ENCODE peak calls at places on chromosomes 4 and X, in six cellular contexts. One of them, this sample, is unnamed.

GRCh38 chrX:69314436-69315348 is 149.4 kb upstream of the PJA1 start:
- DNase-seq in endothelial cell of umbilical vein: no peak
- DNase-seq in HepG2: no peak
- DNase-seq in A549: no peak
- DNase-seq in K562: no peak
- DNase-seq in GM12878: no peak
- DNase-seq in this sample: no peak

GRCh38 chr4:43379001-43379400 is 486.5 kb downstream of the GRXCR1 start:
- DNase-seq in endothelial cell of umbilical vein: no peak
- DNase-seq in HepG2: no peak
- DNase-seq in A549: no peak
- DNase-seq in K562: no peak
- DNase-seq in GM12878: no peak
- DNase-seq in this sample: no peak

GRCh38 chrX:9141496-9141895 is 107.6 kb upstream of the FAM9B start:
- DNase-seq in endothelial cell of umbilical vein: no peak
- DNase-seq in HepG2: no peak
- DNase-seq in A549: peak; percentile 52
- DNase-seq in K562: no peak
- DNase-seq in GM12878: no peak
- DNase-seq in this sample: no peak

GRCh38 chr4:25450491-25450901 is 73.4 kb downstream of the ANAPC4 start:
- DNase-seq in endothelial cell of umbilical vein: peak; percentile 76
- DNase-seq in HepG2: no peak
- DNase-seq in A549: no peak
- DNase-seq in K562: no peak
- DNase-seq in GM12878: no peak
- DNase-seq in this sample: no peak

GRCh38 chr4:8664976-8665375 is 72.4 kb downstream of the CPZ start:
- DNase-seq in endothelial cell of umbilical vein: no peak
- DNase-seq in HepG2: no peak
- DNase-seq in A549: no peak
- DNase-seq in K562: no peak
- DNase-seq in GM12878: no peak
- DNase-seq in this sample: no peak

GRCh38 chr4:128060130-128060619 is 937 bp upstream of the LARP1B start:
- DNase-seq in endothelial cell of umbilical vein: peak; percentile 39
- DNase-seq in HepG2: no peak
- DNase-seq in A549: no peak
- DNase-seq in K562: peak; percentile 22
- DNase-seq in GM12878: no peak
- DNase-seq in this sample: peak; percentile 18

GRCh38 chr4:69995526-69996016 is at the start of gene STATH:
- DNase-seq in endothelial cell of umbilical vein: no peak
- DNase-seq in HepG2: no peak
- DNase-seq in A549: no peak
- DNase-seq in K562: no peak
- DNase-seq in GM12878: no peak
- DNase-seq in this sample: peak; percentile 4

GRCh38 chr4:127782025-127782274 is 172 bp upstream of the HSPA4L start:
- DNase-seq in endothelial cell of umbilical vein: no peak
- DNase-seq in HepG2: no peak
- DNase-seq in A549: peak; percentile 85
- DNase-seq in K562: peak; percentile 93
- DNase-seq in GM12878: peak; percentile 44
- DNase-seq in this sample: no peak

GRCh38 chrX:8848921-8849320 is 47.7 kb upstream of the FAM9A start:
- DNase-seq in endothelial cell of umbilical vein: no peak
- DNase-seq in HepG2: no peak
- DNase-seq in A549: no peak
- DNase-seq in K562: no peak
- DNase-seq in GM12878: no peak
- DNase-seq in this sample: no peak

GRCh38 chrX:10741496-10742048 is 121.2 kb upstream of the MID1 start:
- DNase-seq in endothelial cell of umbilical vein: no peak
- DNase-seq in HepG2: no peak
- DNase-seq in A549: no peak
- DNase-seq in K562: no peak
- DNase-seq in GM12878: no peak
- DNase-seq in this sample: no peak

GRCh38 chr4:145231906-145232700 is 51.7 kb upstream of the OTUD4 start:
- DNase-seq in endothelial cell of umbilical vein: peak; percentile 59
- DNase-seq in HepG2: no peak
- DNase-seq in A549: no peak
- DNase-seq in K562: no peak
- DNase-seq in GM12878: no peak
- DNase-seq in this sample: no peak

GRCh38 chrX:152824841-152825374 is 5.6 kb downstream of the CETN2 start:
- DNase-seq in endothelial cell of umbilical vein: no peak
- DNase-seq in HepG2: no peak
- DNase-seq in A549: no peak
- DNase-seq in K562: no peak
- DNase-seq in GM12878: no peak
- DNase-seq in this sample: no peak

GRCh38 chr4:15400911-15401671 is 26.7 kb upstream of the C1QTNF7 start:
- DNase-seq in endothelial cell of umbilical vein: no peak
- DNase-seq in HepG2: no peak
- DNase-seq in A549: peak; percentile 4
- DNase-seq in K562: no peak
- DNase-seq in GM12878: no peak
- DNase-seq in this sample: peak; percentile 98

GRCh38 chr4:82284475-82284857 is 89.3 kb downstream of the HNRNPD start:
- DNase-seq in endothelial cell of umbilical vein: peak; percentile 3
- DNase-seq in HepG2: no peak
- DNase-seq in A549: no peak
- DNase-seq in K562: no peak
- DNase-seq in GM12878: no peak
- DNase-seq in this sample: no peak

GRCh38 chrX:58025979-58026378 is 115.7 kb upstream of the ZXDA start:
- DNase-seq in endothelial cell of umbilical vein: peak; percentile 19
- DNase-seq in HepG2: peak; percentile 17
- DNase-seq in A549: peak; percentile 44
- DNase-seq in K562: peak; percentile 5
- DNase-seq in GM12878: no peak
- DNase-seq in this sample: peak; percentile 53

GRCh38 chr4:7335363-7336066 is 99.2 kb downstream of the PSAPL1 start:
- DNase-seq in endothelial cell of umbilical vein: peak; percentile 27
- DNase-seq in HepG2: peak; percentile 36
- DNase-seq in A549: peak; percentile 58
- DNase-seq in K562: peak; percentile 72
- DNase-seq in GM12878: peak; percentile 1
- DNase-seq in this sample: peak; percentile 71

GRCh38 chr4:10082459-10083272 is 33.9 kb downstream of the WDR1 start:
- DNase-seq in endothelial cell of umbilical vein: no peak
- DNase-seq in HepG2: no peak
- DNase-seq in A549: no peak
- DNase-seq in K562: no peak
- DNase-seq in GM12878: no peak
- DNase-seq in this sample: no peak

GRCh38 chrX:320126-320783 is 1.7 kb upstream of the GTPBP6 start:
- DNase-seq in endothelial cell of umbilical vein: peak; percentile 28
- DNase-seq in HepG2: no peak
- DNase-seq in A549: no peak
- DNase-seq in K562: no peak
- DNase-seq in GM12878: no peak
- DNase-seq in this sample: peak; percentile 44

GRCh38 chr4:175412161-175412560 is 399.9 kb downstream of the GPM6A start:
- DNase-seq in endothelial cell of umbilical vein: no peak
- DNase-seq in HepG2: no peak
- DNase-seq in A549: no peak
- DNase-seq in K562: no peak
- DNase-seq in GM12878: no peak
- DNase-seq in this sample: no peak

DNA sequence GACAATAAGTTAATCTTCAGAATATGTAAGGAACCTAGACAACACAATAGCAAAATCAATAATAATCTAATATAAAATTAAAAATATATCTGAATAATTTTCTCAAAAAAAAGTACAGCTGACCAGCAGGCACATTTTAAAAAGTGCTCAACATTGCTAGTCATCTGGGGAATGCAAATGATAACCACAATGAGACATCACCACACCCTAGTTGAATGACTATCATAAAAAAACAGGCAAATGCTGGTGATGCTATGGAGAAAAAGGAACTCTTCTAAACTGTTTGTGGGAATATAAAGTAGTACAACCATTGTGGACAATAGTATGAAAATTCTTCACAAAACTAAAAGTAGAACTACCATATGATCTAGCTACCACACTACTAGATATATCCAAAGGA is 956.9 kb upstream of the NDST4 start:
- DNase-seq in endothelial cell of umbilical vein: no peak
- DNase-seq in HepG2: no peak
- DNase-seq in A549: no peak
- DNase-seq in K562: no peak
- DNase-seq in GM12878: no peak
- DNase-seq in this sample: no peak
- TF ChIP-seq MYC in endothelial cell of umbilical vein: no peak
- TF ChIP-seq MYC in HepG2: no peak
- TF ChIP-seq MYC in A549: no peak
- TF ChIP-seq MYC in K562: no peak
- TF ChIP-seq MYC in GM12878: no peak
- TF ChIP-seq MYC in this sample: no peak

DNA sequence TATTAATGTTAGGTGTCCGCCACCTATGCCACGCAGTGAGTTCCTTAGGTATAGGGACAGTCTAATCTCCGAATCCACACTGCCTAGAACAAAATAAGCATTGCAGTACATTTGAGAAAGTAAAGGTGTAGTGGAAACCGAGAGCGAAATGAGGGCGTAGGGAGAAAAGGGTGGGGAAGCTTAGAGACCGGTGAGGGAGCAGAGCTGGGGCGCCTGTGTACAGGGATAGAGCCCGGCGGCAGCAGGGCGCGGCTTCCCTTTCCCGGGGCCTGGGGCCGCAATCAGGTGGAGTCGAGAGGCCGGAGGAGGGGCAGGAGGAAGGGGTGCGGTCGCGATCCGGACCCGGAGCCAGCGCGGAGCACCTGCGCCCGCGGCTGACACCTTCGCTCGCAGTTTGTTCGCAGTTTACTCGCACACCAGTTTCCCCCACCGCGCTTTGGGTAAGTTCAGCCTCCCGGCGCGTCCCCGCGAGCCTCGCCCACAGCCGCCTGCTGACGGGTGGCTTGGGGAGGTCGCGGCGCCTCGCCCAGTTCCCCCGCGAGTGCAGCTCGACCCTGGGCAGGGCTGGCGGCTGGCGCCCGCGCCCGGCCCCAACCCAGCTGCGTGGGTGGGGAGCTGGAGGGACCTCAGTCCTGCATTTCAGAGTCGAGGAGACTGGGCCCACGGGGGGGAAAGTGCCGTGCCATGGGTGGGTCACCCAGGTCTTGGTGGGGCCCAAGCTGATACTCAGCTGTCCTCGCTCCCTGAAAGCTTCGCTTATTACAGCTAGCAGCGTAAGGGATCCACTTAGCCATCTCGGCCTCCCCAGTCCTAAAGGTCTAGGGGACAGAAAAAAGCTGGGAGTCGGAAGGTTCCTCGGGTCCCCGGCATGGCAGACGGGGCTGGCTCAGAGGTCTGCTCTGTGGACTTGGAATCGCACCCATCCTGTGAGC is at the start of gene ANXA3:
- DNase-seq in endothelial cell of umbilical vein: peak; percentile 39
- DNase-seq in HepG2: no peak
- DNase-seq in A549: no peak
- DNase-seq in K562: peak; percentile 71
- DNase-seq in GM12878: no peak
- DNase-seq in this sample: peak; percentile 30
- TF ChIP-seq POLR2A in endothelial cell of umbilical vein: peak; percentile 63
- TF ChIP-seq POLR2A in HepG2: no peak
- TF ChIP-seq POLR2A in A549: no peak
- TF ChIP-seq POLR2A in K562: no peak
- TF ChIP-seq POLR2A in GM12878: no peak
- TF ChIP-seq POLR2A in this sample: no peak

GRCh38 chrX:29617276-29617675 is 598.1 kb upstream of the MAGEB2 start:
- DNase-seq in endothelial cell of umbilical vein: no peak
- DNase-seq in HepG2: no peak
- DNase-seq in A549: no peak
- DNase-seq in K562: no peak
- DNase-seq in GM12878: no peak
- DNase-seq in this sample: no peak

GRCh38 chrX:29617725-29618124 is 597.6 kb upstream of the MAGEB2 start:
- DNase-seq in endothelial cell of umbilical vein: no peak
- DNase-seq in HepG2: no peak
- DNase-seq in A549: peak; percentile 11
- DNase-seq in K562: no peak
- DNase-seq in GM12878: no peak
- DNase-seq in this sample: no peak
- TF ChIP-seq MYC in endothelial cell of umbilical vein: no peak
- TF ChIP-seq MYC in HepG2: no peak
- TF ChIP-seq MYC in A549: no peak
- TF ChIP-seq MYC in K562: no peak
- TF ChIP-seq MYC in GM12878: no peak
- TF ChIP-seq MYC in this sample: no peak

GRCh38 chr4:138241281-138242075 is 671 bp downstream of the SLC7A11 start:
- DNase-seq in endothelial cell of umbilical vein: peak; percentile 54
- DNase-seq in HepG2: no peak
- DNase-seq in A549: peak; percentile 72
- DNase-seq in K562: peak; percentile 19
- DNase-seq in GM12878: no peak
- DNase-seq in this sample: peak; percentile 44

GRCh38 chr4:138239496-138239895 is 2.7 kb downstream of the SLC7A11 start:
- DNase-seq in endothelial cell of umbilical vein: peak; percentile 61
- DNase-seq in HepG2: no peak
- DNase-seq in A549: no peak
- DNase-seq in K562: no peak
- DNase-seq in GM12878: no peak
- DNase-seq in this sample: no peak

GRCh38 chr4:138243369-138243768 is 1.2 kb upstream of the SLC7A11 start:
- DNase-seq in endothelial cell of umbilical vein: no peak
- DNase-seq in HepG2: no peak
- DNase-seq in A549: no peak
- DNase-seq in K562: no peak
- DNase-seq in GM12878: no peak
- DNase-seq in this sample: no peak

GRCh38 chr4:138242830-138243149 is 641 bp upstream of the SLC7A11 start:
- DNase-seq in endothelial cell of umbilical vein: no peak
- DNase-seq in HepG2: no peak
- DNase-seq in A549: no peak
- DNase-seq in K562: no peak
- DNase-seq in GM12878: no peak
- DNase-seq in this sample: no peak

DNA sequence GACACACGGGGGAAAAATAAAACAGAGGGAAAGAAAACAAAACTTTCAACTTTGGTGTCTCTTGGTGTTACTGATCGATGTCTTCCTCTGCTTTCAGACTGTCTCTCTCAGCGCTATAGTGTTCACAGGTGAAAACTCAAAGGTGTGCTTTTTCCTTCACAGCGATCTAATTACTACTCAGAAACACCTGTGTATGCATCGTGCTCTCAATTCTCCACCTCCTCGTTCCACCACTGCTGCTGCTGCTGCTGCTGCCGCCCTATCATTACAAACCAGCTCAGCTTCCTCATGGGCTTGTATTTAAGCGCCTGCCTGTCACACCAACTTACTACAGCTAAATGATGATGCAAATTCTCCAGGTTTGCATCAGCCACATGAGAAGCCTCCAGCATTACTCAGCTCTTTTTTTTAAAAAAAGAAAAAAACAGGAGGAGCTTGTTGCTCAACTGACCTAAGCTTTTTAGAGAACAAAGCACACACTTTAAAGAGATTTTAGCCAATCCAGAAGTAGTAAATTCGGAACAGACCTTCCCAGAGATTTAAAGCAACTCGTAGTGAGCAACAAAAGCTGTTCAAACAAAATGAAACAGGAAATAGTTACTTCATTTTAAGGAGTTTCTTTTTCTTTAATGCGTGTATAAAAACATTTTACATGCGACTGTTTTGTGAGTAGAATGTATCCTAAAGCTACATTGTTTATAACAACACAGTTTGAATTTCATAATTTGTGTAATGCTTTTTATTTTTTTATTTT is at the start of gene SLC7A11:
- DNase-seq in endothelial cell of umbilical vein: peak; percentile 96
- DNase-seq in HepG2: peak; percentile 97
- DNase-seq in A549: peak; percentile 97
- DNase-seq in K562: peak; percentile 71
- DNase-seq in GM12878: peak; percentile 93
- DNase-seq in this sample: peak; percentile 97
- TF ChIP-seq POLR2A in endothelial cell of umbilical vein: peak; percentile 87
- TF ChIP-seq POLR2A in HepG2: peak; percentile 74
- TF ChIP-seq POLR2A in A549: peak; percentile 30
- TF ChIP-seq POLR2A in K562: peak; percentile 97
- TF ChIP-seq POLR2A in GM12878: peak; percentile 97
- TF ChIP-seq POLR2A in this sample: peak; percentile 60

This sample was measured in NB4.